ENCODE peak calls at places on chromosome 16, in seven cellular contexts. P, T, F, M, Q, N and Y are unnamed samples.

GRCh38 chr16:87131996-87132345 is 185.2 kb downstream of the C16orf95 start:
- DNase-seq in P (no peak), T (no peak), F (no peak), M (no peak), Q (no peak), N (no peak), Y (no peak)

GRCh38 chr16:50298591-50299507 is 32.5 kb downstream of the ADCY7 start:
- DNase-seq in P (no peak), T (peak), F (no peak), M (no peak), Q (no peak), N (no peak), Y (no peak)

GRCh38 chr16:89860747-89861304 is 12.6 kb upstream of the TCF25 start:
- DNase-seq in P (peak), T (peak), F (peak), M (peak), Q (peak), N (peak), Y (peak)

GRCh38 chr16:46813611-46814010 is 17.4 kb downstream of the C16orf87 start:
- DNase-seq in P (no peak), T (no peak), F (no peak), M (no peak), Q (no peak), N (no peak), Y (no peak)

GRCh38 chr16:85519540-85520231 is 93.4 kb upstream of the GSE1 start:
- DNase-seq in P (no peak), T (no peak), F (no peak), M (no peak), Q (no peak), N (no peak), Y (no peak)

GRCh38 chr16:87836844-87837581 is 32.3 kb downstream of the SLC7A5 start:
- DNase-seq in P (no peak), T (peak), F (no peak), M (no peak), Q (no peak), N (no peak), Y (no peak)

GRCh38 chr16:56866955-56867830 is 2.2 kb downstream of the SLC12A3 start:
- DNase-seq in P (peak), T (no peak), F (peak), M (peak), Q (peak), N (peak), Y (peak)

GRCh38 chr16:78122774-78123315 is 23.4 kb downstream of the WWOX start:
- DNase-seq in P (peak), T (no peak), F (no peak), M (peak), Q (peak), N (no peak), Y (peak)

GRCh38 chr16:22031483-22032083 is 23.7 kb downstream of the MOSMO start:
- DNase-seq in P (no peak), T (no peak), F (no peak), M (no peak), Q (no peak), N (no peak), Y (no peak)

GRCh38 chr16:66695935-66696668 is 441 bp downstream of the CMTM4 start:
- DNase-seq in P (peak), T (peak), F (peak), M (no peak), Q (peak), N (no peak), Y (peak)

GRCh38 chr16:81005644-81006471 is 827 bp downstream of the CMC2 start:
- DNase-seq in P (peak), T (no peak), F (peak), M (peak), Q (no peak), N (no peak), Y (no peak)

GRCh38 chr16:53091508-53092211 is 36.9 kb downstream of the CHD9 start:
- DNase-seq in P (peak), T (peak), F (no peak), M (peak), Q (peak), N (no peak), Y (peak)

GRCh38 chr16:82439678-82440293 is 187.0 kb upstream of the CDH13 start:
- DNase-seq in P (peak), T (no peak), F (no peak), M (no peak), Q (no peak), N (no peak), Y (no peak)

GRCh38 chr16:89697161-89697615 is 4.3 kb downstream of the SPATA2L start:
- DNase-seq in P (no peak), T (no peak), F (no peak), M (no peak), Q (peak), N (no peak), Y (no peak)

GRCh38 chr16:90037202-90037765 is 18.0 kb upstream of the DBNDD1 start:
- DNase-seq in P (no peak), T (no peak), F (no peak), M (no peak), Q (no peak), N (no peak), Y (no peak)